ENCODE peak calls at places on chromosomes 5 and 9, in six cellular contexts. X is HS-5; U is activated T-cell treated with anti-CD3 and anti-CD28 coated beads, Interleukin-2, amount 50 U/mL, for 24 hours; O is stimulated activated CD4-positive, alpha-beta T cell treated with anti-CD3 and anti-CD28 coated beads, TNF-alpha, amount 100 ng/mL, for 24 hours; G is heart left ventricle; S is GM20000. E is an unnamed sample.

GRCh38 chr9:131050831-131051230 is 41.9 kb downstream of the LAMC3 start:
- DNase-seq in X (no peak), U (no peak), O (no peak), G (no peak), S (no peak), E (no peak)

GRCh38 chr9:124258765-124259272 is 1.1 kb downstream of the NEK6 start:
- DNase-seq in X (no peak), U (no peak), O (no peak), G (no peak), S (no peak), E (no peak)

GRCh38 chr5:111563041-111563822 is 50.9 kb upstream of the STARD4 start:
- DNase-seq in X (no peak), U (no peak), O (no peak), G (no peak), S (no peak), E (peak; percentile 14)

GRCh38 chr9:121688149-121688680 is 36.8 kb downstream of the DAB2IP start:
- DNase-seq in X (no peak), U (no peak), O (no peak), G (no peak), S (no peak), E (no peak)

GRCh38 chr5:179343902-179344300 is 1.4 kb downstream of the ADAMTS2 start:
- DNase-seq in X (no peak), U (peak; percentile 40), O (no peak), G (no peak), S (no peak), E (no peak)

GRCh38 chr9:14344846-14345585 is 31.1 kb upstream of the NFIB start:
- DNase-seq in X (no peak), U (no peak), O (no peak), G (no peak), S (no peak), E (no peak)

GRCh38 chr9:36486454-36486932 is 86.2 kb upstream of the MELK start:
- DNase-seq in X (no peak), U (no peak), O (no peak), G (no peak), S (no peak), E (peak; percentile 6)

GRCh38 chr5:80181618-80182211 is 74.1 kb downstream of the SERINC5 start:
- DNase-seq in X (no peak), U (no peak), O (no peak), G (no peak), S (no peak), E (peak; percentile 58)

GRCh38 chr9:136050706-136051567 is 44.2 kb downstream of the NACC2 start:
- DNase-seq in X (no peak), U (no peak), O (no peak), G (no peak), S (peak; percentile 49), E (no peak)

GRCh38 chr5:79842006-79842881 is 148.8 kb downstream of the MTX3 start:
- DNase-seq in X (no peak), U (no peak), O (no peak), G (no peak), S (no peak), E (no peak)

GRCh38 chr5:3336666-3337065 is 259.0 kb upstream of the IRX1 start:
- DNase-seq in X (no peak), U (no peak), O (no peak), G (no peak), S (no peak), E (no peak)

GRCh38 chr5:147391781-147392180 is 118.1 kb downstream of the DPYSL3 start:
- DNase-seq in X (peak; percentile 36), U (no peak), O (no peak), G (no peak), S (no peak), E (peak; percentile 87)